ENCODE peak calls at places on chromosomes 13 and 19, in eight cellular contexts. J is AG10803, T is fibroblast of pulmonary artery, F is AG04450, G is brain microvascular endothelial cell, N is CD14-positive monocyte, Y is cardiac muscle cell, E is uterus. C is an unnamed sample.
A peak's percentile ranks its signal among the peaks of the same experiment; 100 is the strongest.

GRCh38 chr19:56146904-56147303 is 5.8 kb downstream of the ZNF444 start:
- DNase-seq in G (no peak), E (no peak), Y (no peak), N (no peak), J (no peak), F (no peak), T (no peak), C (no peak)

GRCh38 chr13:95185851-95186250 is 115.4 kb downstream of the ABCC4 start:
- DNase-seq in N (no peak), Y (no peak), J (no peak), T (no peak), F (no peak), E (no peak), G (no peak), C (no peak)

GRCh38 chr13:33937373-33938087 is 119.6 kb downstream of the RFC3 start:
- DNase-seq in Y (peak; percentile 4), E (no peak), F (no peak), N (no peak), T (no peak), J (no peak), G (no peak), C (no peak)

GRCh38 chr13:50094615-50095293 is 79.5 kb downstream of the KCNRG start:
- DNase-seq in J (peak; percentile 8), G (no peak), T (no peak), E (no peak), Y (no peak), F (no peak), N (no peak), C (peak; percentile 22)

GRCh38 chr19:55113570-55114039 is 3.8 kb downstream of the PPP1R12C start:
- DNase-seq in Y (peak; percentile 83), T (peak; percentile 94), N (no peak), G (peak; percentile 88), F (peak; percentile 84), E (peak; percentile 96), J (peak; percentile 92), C (peak; percentile 93)

GRCh38 chr19:44848036-44848804 is 2.1 kb downstream of the NECTIN2 start:
- DNase-seq in G (peak; percentile 49), Y (peak; percentile 44), J (peak; percentile 51), E (peak; percentile 26), N (no peak), F (no peak), T (peak; percentile 63), C (peak; percentile 44)

GRCh38 chr19:17450264-17451075 is 2.0 kb upstream of the TMEM221 start:
- DNase-seq in T (no peak), E (no peak), G (no peak), N (no peak), Y (no peak), F (no peak), J (no peak), C (no peak)

GRCh38 chr19:48630289-48631036 is 6.7 kb downstream of the DBP start:
- DNase-seq in J (no peak), E (peak; percentile 77), N (peak; percentile 49), G (peak; percentile 51), F (no peak), Y (peak; percentile 53), T (peak; percentile 80), C (no peak)

GRCh38 chr13:36530050-36530789 is 97.9 kb downstream of the CCNA1 start:
- DNase-seq in F (no peak), N (no peak), E (peak; percentile 54), G (peak; percentile 7), T (peak; percentile 61), Y (no peak), J (peak; percentile 71), C (no peak)

GRCh38 chr19:48858984-48859710 is 9.3 kb downstream of the PLEKHA4 start:
- DNase-seq in F (no peak), E (no peak), G (no peak), T (no peak), N (peak; percentile 67), J (no peak), Y (no peak), C (no peak)

DNA sequence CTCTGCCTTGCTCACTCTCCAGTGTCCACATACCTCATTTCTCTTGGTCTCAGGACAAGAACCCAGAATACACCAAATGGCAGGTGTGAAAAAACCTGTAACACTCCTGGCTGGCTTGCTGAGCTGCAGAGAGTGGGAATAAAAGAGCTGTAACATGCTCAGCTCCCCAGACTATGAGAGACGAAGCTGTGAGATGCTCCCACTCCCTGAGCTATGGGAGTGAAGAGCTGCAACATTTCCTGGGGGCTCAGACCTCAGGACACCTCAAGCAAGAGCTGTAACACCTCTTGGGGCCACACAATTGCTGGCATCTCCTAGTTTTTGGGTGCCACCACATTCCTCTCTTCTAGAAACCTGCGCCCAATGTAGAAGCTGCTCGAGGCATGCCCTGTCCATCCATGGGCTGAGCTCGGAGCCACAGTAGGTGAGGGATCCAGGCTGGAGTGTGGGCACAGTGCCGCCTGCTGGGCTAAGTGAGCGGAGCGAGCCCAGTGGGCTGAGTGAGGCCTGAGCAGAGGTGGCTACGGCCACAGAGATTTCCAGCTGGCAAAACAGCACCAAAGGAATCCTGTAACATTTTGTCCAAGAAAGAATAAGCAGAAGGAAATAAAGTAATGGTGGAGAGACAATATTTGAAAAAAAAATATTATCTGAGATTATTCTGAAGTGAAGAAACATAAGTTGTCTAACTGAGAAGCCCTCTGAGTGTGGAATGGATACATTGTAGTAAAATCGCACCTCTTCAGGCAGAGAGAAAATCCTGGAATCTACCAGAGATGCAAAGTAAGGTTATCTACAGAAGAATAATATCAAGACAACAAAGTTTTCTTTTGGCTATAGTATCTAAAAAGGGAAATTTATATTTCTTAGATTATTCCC is 186.2 kb upstream of the PCDH9 start:
- DNase-seq in E (no peak), T (peak; percentile 63), F (peak; percentile 2), J (peak; percentile 1), G (peak; percentile 43), N (no peak), Y (peak; percentile 66), C (no peak)
- TF ChIP-seq CTCF in E (no peak), T (peak; percentile 91), F (peak; percentile 80), J (peak; percentile 52), G (peak; percentile 93), N (no peak), Y (peak; percentile 88), C (peak; percentile 38)

DNA sequence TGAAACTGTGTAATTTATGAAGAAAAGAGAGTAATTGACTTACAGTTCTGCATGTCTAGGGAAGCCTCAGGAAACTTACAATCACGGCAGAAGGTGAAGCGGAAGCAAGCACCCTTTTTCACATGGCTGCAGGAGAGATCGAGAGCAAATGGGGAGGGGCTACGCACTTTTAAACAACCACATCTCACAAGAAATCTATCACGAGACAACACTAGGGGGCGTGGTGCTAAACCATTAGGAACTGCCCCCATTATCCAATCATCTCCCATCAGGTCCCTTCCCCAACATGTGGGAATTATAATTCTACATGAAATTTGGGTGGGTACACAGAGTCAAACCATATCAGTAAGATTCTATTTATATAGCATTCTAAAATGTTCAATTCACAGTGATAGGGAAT is 114.8 kb upstream of the TRPC4 start:
- DNase-seq in F (no peak), T (no peak), Y (no peak), N (no peak), G (no peak), J (no peak), E (no peak), C (no peak)
- TF ChIP-seq CTCF in F (no peak), T (no peak), Y (no peak), N (no peak), G (no peak), J (no peak), E (no peak), C (peak; percentile 50)

DNA sequence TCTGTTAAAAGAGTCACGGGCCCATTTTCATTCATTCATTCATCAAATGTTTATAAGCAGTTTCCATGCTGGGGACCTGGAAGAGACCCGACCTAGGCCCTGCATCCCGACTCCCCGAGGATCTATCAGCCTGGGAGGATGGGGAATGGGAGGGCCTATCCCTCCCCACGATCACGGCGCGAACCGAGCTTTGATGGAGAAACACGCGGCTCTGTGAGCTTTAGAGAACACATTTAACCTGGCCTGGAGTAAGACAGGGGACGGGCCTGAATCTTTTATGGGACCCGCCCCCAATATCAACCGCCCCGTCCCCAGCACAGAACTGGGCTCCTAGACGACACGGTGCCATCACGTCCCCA is 877 bp upstream of the EVI5L start:
- DNase-seq in N (no peak), G (no peak), F (no peak), J (no peak), E (no peak), T (no peak), Y (no peak), C (no peak)
- TF ChIP-seq CTCF in N (no peak), G (no peak), F (no peak), J (no peak), E (no peak), T (no peak), Y (no peak), C (no peak)

GRCh38 chr13:23796546-23796945 is 92.7 kb downstream of the MIPEP start:
- DNase-seq in E (no peak), T (no peak), Y (no peak), G (peak; percentile 41), J (no peak), N (no peak), F (no peak), C (no peak)
- TF ChIP-seq CTCF in E (no peak), T (no peak), Y (no peak), G (no peak), J (no peak), N (no peak), F (no peak), C (no peak)